ENCODE peak calls at places on chromosomes 11 and 22, in eight cellular contexts. H is activated T-cell treated with anti-CD3 and anti-CD28 coated beads for 1 hour, B is caudate nucleus, E is T-helper 1 cell, F is NCI-H1436, Z is AG09319, X is endodermal cell, J is sigmoid colon. U is an unnamed sample.

GRCh38 chr11:16052750-16053149 is 303.6 kb downstream of the SOX6 start:
- DNase-seq in J (no peak), Z (no peak), B (no peak), F (no peak), X (no peak), E (no peak), H (no peak), U (no peak)

GRCh38 chr22:19979712-19980493 is 36.7 kb downstream of the ARVCF start:
- DNase-seq in J (no peak), F (no peak), B (no peak), E (no peak), X (no peak), H (no peak), Z (no peak), U (no peak)

GRCh38 chr22:35839811-35840739 is 122.4 kb downstream of the APOL5 start:
- DNase-seq in J (peak), E (no peak), X (peak), F (peak), Z (peak), B (peak), H (no peak), U (peak)

GRCh38 chr22:37014835-37015586 is 4.2 kb downstream of the TST start:
- DNase-seq in E (no peak), Z (no peak), J (no peak), X (no peak), H (no peak), B (no peak), F (no peak), U (no peak)

GRCh38 chr11:116109228-116109627 is 605.0 kb upstream of the CADM1 start:
- DNase-seq in J (no peak), X (peak), E (no peak), F (no peak), B (peak), H (no peak), Z (no peak), U (no peak)

GRCh38 chr22:37018086-37018814 is 997 bp downstream of the TST start:
- DNase-seq in F (no peak), B (no peak), X (no peak), J (no peak), H (no peak), E (no peak), Z (no peak), U (no peak)

GRCh38 chr11:34426766-34427170 is 12.0 kb upstream of the CAT start:
- DNase-seq in H (no peak), Z (peak), J (no peak), E (no peak), X (no peak), F (no peak), B (no peak), U (peak)

GRCh38 chr22:50197000-50197800 is 3.6 kb upstream of the SELENOO start:
- DNase-seq in Z (no peak), J (no peak), E (no peak), X (no peak), B (no peak), F (no peak), H (no peak), U (no peak)

GRCh38 chr22:27133951-27134664 is 476.7 kb downstream of the MIAT start:
- DNase-seq in H (no peak), Z (peak), F (no peak), J (peak), X (no peak), E (no peak), B (no peak), U (peak)

GRCh38 chr11:46006418-46007070 is 84.1 kb downstream of the LARGE2 start:
- DNase-seq in E (peak), H (no peak), F (peak), J (no peak), B (peak), X (no peak), Z (peak), U (peak)

GRCh38 chr11:45803981-45804805 is 756 bp upstream of the SLC35C1 start:
- DNase-seq in F (peak), E (peak), X (peak), H (peak), B (peak), Z (no peak), J (peak), U (peak)

GRCh38 chr11:6864436-6864835 is 1.6 kb downstream of the OR10A2 start:
- DNase-seq in F (no peak), J (no peak), H (no peak), E (no peak), B (no peak), Z (no peak), X (no peak), U (peak)

GRCh38 chr11:119641991-119642745 is 86.8 kb downstream of the NECTIN1 start:
- DNase-seq in E (no peak), J (no peak), F (peak), B (no peak), Z (no peak), H (no peak), X (peak), U (no peak)

GRCh38 chr11:83736689-83737088 is 450.5 kb upstream of the CCDC90B start:
- DNase-seq in X (no peak), E (no peak), J (no peak), H (no peak), Z (no peak), F (peak), B (no peak), U (no peak)

GRCh38 chr11:64074239-64074638 is 38.5 kb downstream of the FLRT1 start:
- DNase-seq in X (no peak), H (no peak), Z (no peak), E (no peak), J (no peak), B (peak), F (no peak), U (no peak)

GRCh38 chr11:10674991-10675440 is 18.5 kb downstream of the IRAG1 start:
- DNase-seq in E (no peak), Z (no peak), H (no peak), X (peak), J (peak), F (no peak), B (peak), U (peak)

GRCh38 chr11:46342237-46342636 is 5.0 kb upstream of the DGKZ start:
- DNase-seq in H (no peak), Z (no peak), F (no peak), X (peak), E (no peak), B (no peak), J (no peak), U (no peak)

GRCh38 chr22:22884010-22884887 is 3.4 kb upstream of the IGLL5 start:
- DNase-seq in B (peak), H (peak), X (peak), E (peak), Z (peak), F (peak), J (no peak), U (peak)

GRCh38 chr11:34844466-34845112 is 71.6 kb downstream of the APIP start:
- DNase-seq in Z (no peak), E (no peak), J (no peak), X (peak), H (no peak), F (no peak), B (no peak), U (no peak)

GRCh38 chr11:82988936-82989627 is 82.6 kb downstream of the RAB30 start:
- DNase-seq in Z (no peak), F (no peak), X (no peak), B (peak), H (no peak), E (no peak), J (no peak), U (no peak)

GRCh38 chr11:35257287-35257686 is 118.3 kb downstream of the CD44 start:
- DNase-seq in Z (no peak), J (no peak), X (no peak), B (no peak), F (no peak), E (no peak), H (no peak), U (no peak)

GRCh38 chr11:60127311-60127811 is 38.9 kb downstream of the MS4A2 start:
- DNase-seq in B (no peak), J (no peak), X (no peak), F (no peak), E (no peak), Z (no peak), H (no peak), U (no peak)

GRCh38 chr11:116072133-116072532 is 567.9 kb upstream of the CADM1 start:
- DNase-seq in E (no peak), Z (no peak), B (no peak), J (no peak), F (no peak), X (peak), H (no peak), U (no peak)

GRCh38 chr11:113593698-113594308 is 112.3 kb downstream of the TMPRSS5 start:
- DNase-seq in B (no peak), J (no peak), F (no peak), H (no peak), E (no peak), Z (no peak), X (no peak), U (no peak)

GRCh38 chr22:16964366-16964765 is 43.7 kb downstream of the GAB4 start:
- DNase-seq in F (no peak), B (no peak), E (no peak), Z (no peak), J (no peak), H (no peak), X (no peak), U (no peak)

U was measured in fibroblast of gingiva.